ENCODE peak calls at places on chromosome 11, in eight cellular contexts. Y is CD8-positive, alpha-beta memory T cell; J is cardiac fibroblast; X is SW 1271; G is activated T-cell treated with anti-CD3 and anti-CD28 coated beads, Interleukin-2, amount 50 U/mL, for 72 hours; F is stimulated activated CD4-positive, alpha-beta T cell treated with anti-CD3 and anti-CD28 coated beads, Interleukin-4, amount 100 ng/mL, for 48 hours; S is heart right ventricle; H is activated CD8-positive, alpha-beta memory T cell treated with anti-CD3 and anti-CD28 coated beads for 24 hours. V is an unnamed sample.

GRCh38 chr11:95542868-95543551 is 246.6 kb downstream of the FAM76B start:
- DNase-seq in Y (no peak), J (no peak), X (no peak), G (no peak), F (no peak), S (no peak), H (no peak), V (no peak)

GRCh38 chr11:32698579-32698978 is 95.9 kb downstream of the CCDC73 start:
- DNase-seq in Y (no peak), J (no peak), X (no peak), G (no peak), F (no peak), S (no peak), H (no peak), V (no peak)

GRCh38 chr11:59206635-59207034 is 6.1 kb downstream of the MPEG1 start:
- DNase-seq in Y (no peak), J (peak; percentile 54), X (no peak), G (no peak), F (no peak), S (peak; percentile 34), H (no peak), V (no peak)

GRCh38 chr11:129374993-129375721 is 491 bp upstream of the BARX2 start:
- DNase-seq in Y (no peak), J (no peak), X (no peak), G (peak; percentile 42), F (no peak), S (no peak), H (peak; percentile 59), V (no peak)

GRCh38 chr11:2074266-2074825 is 64.8 kb downstream of the IGF2 start:
- DNase-seq in Y (no peak), J (no peak), X (no peak), G (no peak), F (no peak), S (no peak), H (no peak), V (no peak)

GRCh38 chr11:119285431-119285830 is 31.5 kb downstream of the MCAM start:
- DNase-seq in Y (no peak), J (no peak), X (no peak), G (no peak), F (no peak), S (no peak), H (no peak), V (no peak)

GRCh38 chr11:14018441-14018840 is 55.9 kb downstream of the SPON1 start:
- DNase-seq in Y (no peak), J (no peak), X (no peak), G (no peak), F (no peak), S (no peak), H (no peak), V (no peak)

GRCh38 chr11:71118671-71119250 is 133.6 kb downstream of the SHANK2 start:
- DNase-seq in Y (no peak), J (no peak), X (no peak), G (no peak), F (no peak), S (no peak), H (no peak), V (no peak)

GRCh38 chr11:134223066-134223465 is 701 bp downstream of the NCAPD3 start:
- DNase-seq in Y (no peak), J (no peak), X (no peak), G (peak; percentile 9), F (no peak), S (no peak), H (no peak), V (no peak)

GRCh38 chr11:122172352-122173073 is 56.5 kb upstream of the BLID start:
- DNase-seq in Y (no peak), J (no peak), X (no peak), G (no peak), F (no peak), S (no peak), H (no peak), V (no peak)

GRCh38 chr11:11396290-11397042 is 43.4 kb upstream of the CSNK2A3 start:
- DNase-seq in Y (no peak), J (peak; percentile 90), X (no peak), G (no peak), F (no peak), S (no peak), H (no peak), V (no peak)

GRCh38 chr11:64809781-64810241 is 540 bp downstream of the MEN1 start:
- DNase-seq in Y (no peak), J (no peak), X (no peak), G (peak; percentile 39), F (peak; percentile 10), S (no peak), H (peak; percentile 64), V (no peak)

GRCh38 chr11:2728663-2729332 is 29.0 kb upstream of the KCNQ1OT1 start:
- DNase-seq in Y (no peak), J (no peak), X (no peak), G (no peak), F (no peak), S (no peak), H (no peak), V (no peak)

V was measured in glomerular endothelial cell.